ENCODE peak calls at places on chromosomes 3 and 15, in five cellular contexts. P is A549, D is WTC11, Q is NB4, U is SK-N-SH. F is an unnamed sample.

GRCh38 chr15:34582461-34583357 is 742 bp downstream of the GOLGA8B start:
- DNase-seq in P (peak; percentile 55), D (peak; percentile 35), Q (peak; percentile 71), U (peak; percentile 82), F (peak; percentile 42)

GRCh38 chr3:12380408-12380795 is 91.5 kb downstream of the PPARG start:
- DNase-seq in P (no peak), D (no peak), Q (no peak), U (no peak), F (no peak)

GRCh38 chr3:65489253-65489652 is 549.5 kb downstream of the MAGI1 start:
- DNase-seq in P (no peak), D (no peak), Q (no peak), U (no peak), F (no peak)

GRCh38 chr3:111590096-111590491 is 5.1 kb downstream of the ZBED2 start:
- DNase-seq in P (no peak), D (no peak), Q (no peak), U (no peak), F (no peak)

GRCh38 chr3:124272611-124273151 is 280.8 kb upstream of the ROPN1 start:
- DNase-seq in P (no peak), D (no peak), Q (no peak), U (no peak), F (peak; percentile 41)

GRCh38 chr3:15728766-15729165 is 69.0 kb downstream of the ANKRD28 start:
- DNase-seq in P (no peak), D (no peak), Q (no peak), U (no peak), F (no peak)

GRCh38 chr3:120683213-120683612 is 1.2 kb upstream of the HGD start:
- DNase-seq in P (no peak), D (no peak), Q (no peak), U (peak; percentile 15), F (no peak)

GRCh38 chr15:85826756-85827515 is 32.2 kb upstream of the KLHL25 start:
- DNase-seq in P (no peak), D (no peak), Q (no peak), U (no peak), F (no peak)

GRCh38 chr15:68054658-68055223 is 626 bp downstream of the PIAS1 start:
- DNase-seq in P (peak; percentile 71), D (peak; percentile 82), Q (peak; percentile 80), U (peak; percentile 84), F (peak; percentile 50)

GRCh38 chr15:66084704-66085103 is 168.8 kb downstream of the MEGF11 start:
- DNase-seq in P (no peak), D (no peak), Q (no peak), U (no peak), F (no peak)

GRCh38 chr15:76038512-76038911 is 21.3 kb upstream of the TMEM266 start:
- DNase-seq in P (no peak), D (no peak), Q (no peak), U (no peak), F (no peak)

GRCh38 chr15:85579957-85580694 is 199.7 kb downstream of the AKAP13 start:
- DNase-seq in P (peak; percentile 79), D (no peak), Q (peak; percentile 12), U (no peak), F (no peak)

GRCh38 chr15:68218331-68218730 is 11.2 kb downstream of the CLN6 start:
- DNase-seq in P (no peak), D (no peak), Q (no peak), U (no peak), F (no peak)

GRCh38 chr3:143970773-143971366 is 753 bp upstream of the DIPK2A start:
- DNase-seq in P (peak; percentile 56), D (peak; percentile 75), Q (peak; percentile 76), U (peak; percentile 41), F (peak; percentile 74)

GRCh38 chr3:150931710-150932109 is 26.5 kb upstream of the MINDY4B start:
- DNase-seq in P (no peak), D (no peak), Q (no peak), U (no peak), F (no peak)

GRCh38 chr3:134079111-134079531 is 49.4 kb upstream of the SLCO2A1 start:
- DNase-seq in P (no peak), D (no peak), Q (no peak), U (no peak), F (no peak)

GRCh38 chr3:143352031-143352623 is 232.6 kb downstream of the CHST2 start:
- DNase-seq in P (no peak), D (no peak), Q (no peak), U (no peak), F (peak; percentile 88)

GRCh38 chr15:53527996-53528395 is 231.5 kb downstream of the WDR72 start:
- DNase-seq in P (no peak), D (no peak), Q (no peak), U (no peak), F (no peak)

GRCh38 chr3:167742338-167742737 is 6.8 kb downstream of the SERPINI1 start:
- DNase-seq in P (no peak), D (no peak), Q (no peak), U (peak; percentile 5), F (no peak)

GRCh38 chr3:196835081-196835480 is 32.6 kb upstream of the SENP5 start:
- DNase-seq in P (no peak), D (no peak), Q (no peak), U (no peak), F (no peak)

GRCh38 chr15:42139596-42139995 is 16.8 kb downstream of the PLA2G4F start:
- DNase-seq in P (no peak), D (no peak), Q (no peak), U (no peak), F (no peak)

GRCh38 chr15:64749167-64749566 is 26.2 kb downstream of the RBPMS2 start:
- DNase-seq in P (no peak), D (no peak), Q (no peak), U (no peak), F (no peak)

GRCh38 chr15:60362318-60363023 is 35.3 kb downstream of the ANXA2 start:
- DNase-seq in P (peak; percentile 64), D (no peak), Q (peak; percentile 31), U (no peak), F (no peak)

GRCh38 chr3:144028798-144029411 is 57.3 kb downstream of the DIPK2A start:
- DNase-seq in P (no peak), D (no peak), Q (peak; percentile 41), U (no peak), F (no peak)

GRCh38 chr3:159988617-159989251 is at the start of gene IL12A:
- DNase-seq in P (peak; percentile 82), D (peak; percentile 87), Q (peak; percentile 71), U (peak; percentile 92), F (peak; percentile 75)

GRCh38 chr3:72161870-72162617 is 377.1 kb upstream of the PROK2 start:
- DNase-seq in P (peak; percentile 49), D (no peak), Q (no peak), U (no peak), F (peak; percentile 34)

GRCh38 chr3:8554725-8555621 is 53.4 kb downstream of the LMCD1 start:
- DNase-seq in P (no peak), D (peak; percentile 16), Q (no peak), U (peak; percentile 72), F (no peak)

GRCh38 chr3:137041251-137041650 is 83.5 kb downstream of the IL20RB start:
- DNase-seq in P (no peak), D (no peak), Q (no peak), U (no peak), F (no peak)

GRCh38 chr3:137032465-137033120 is 74.8 kb downstream of the IL20RB start:
- DNase-seq in P (peak; percentile 68), D (peak; percentile 98), Q (peak; percentile 75), U (peak; percentile 80), F (peak; percentile 86)

GRCh38 chr3:137039570-137039969 is 81.8 kb downstream of the IL20RB start:
- DNase-seq in P (no peak), D (no peak), Q (peak; percentile 9), U (no peak), F (no peak)

DNA sequence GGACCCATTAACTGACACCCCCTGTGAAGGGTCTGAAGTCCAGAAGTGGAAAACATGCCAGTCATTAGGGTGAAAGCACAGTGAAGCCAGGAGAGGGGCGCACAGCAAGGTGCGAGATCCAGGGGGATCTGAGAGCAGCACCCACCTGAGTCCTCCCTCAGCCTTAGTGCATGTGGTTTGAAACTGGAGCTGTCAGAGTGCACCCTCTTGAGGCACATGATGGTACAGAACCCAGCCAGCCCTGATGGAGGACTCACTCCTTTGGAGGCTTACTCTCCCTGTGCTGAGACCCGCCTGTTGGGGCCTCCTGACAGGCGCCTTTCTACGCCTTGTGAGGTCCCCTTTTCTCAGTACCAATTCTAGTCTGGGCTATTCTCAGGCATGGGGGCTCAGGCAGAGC is 77.8 kb downstream of the IL20RB start:
- DNase-seq in P (peak; percentile 28), D (peak; percentile 66), Q (peak; percentile 39), U (no peak), F (peak; percentile 12)
- TF ChIP-seq MAX in P (no peak), D (peak; percentile 54), Q (peak; percentile 68), U (no peak), F (no peak)

DNA sequence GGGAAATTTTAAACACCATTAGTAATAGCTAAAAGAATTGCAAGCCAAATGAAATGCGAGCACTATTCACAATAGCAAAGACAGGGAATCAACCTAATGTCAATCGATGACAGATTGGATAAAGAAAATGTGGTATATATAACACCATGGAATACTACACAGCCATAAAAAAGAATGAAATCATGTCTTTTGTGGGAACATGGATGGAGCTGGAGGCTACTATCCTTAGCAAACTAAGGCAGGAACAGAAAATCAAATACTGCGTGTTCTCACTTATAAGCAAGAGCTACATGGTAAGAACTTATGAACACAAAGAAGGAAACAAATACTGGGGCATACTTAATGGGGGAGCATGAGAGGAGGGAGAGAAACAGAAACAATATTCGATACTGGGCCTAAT is 85.2 kb downstream of the FMN1 start:
- DNase-seq in P (no peak), D (no peak), Q (no peak), U (no peak), F (no peak)
- TF ChIP-seq MAX in P (no peak), D (no peak), Q (no peak), U (no peak), F (no peak)

GRCh38 chr3:30893678-30894325 is 659 bp downstream of the GADL1 start:
- DNase-seq in P (no peak), D (no peak), Q (no peak), U (peak; percentile 7), F (no peak)

GRCh38 chr3:30895329-30895728 is 868 bp upstream of the GADL1 start:
- DNase-seq in P (no peak), D (no peak), Q (no peak), U (no peak), F (no peak)

GRCh38 chr3:30890907-30891306 is 3.6 kb downstream of the GADL1 start:
- DNase-seq in P (no peak), D (no peak), Q (no peak), U (no peak), F (no peak)

GRCh38 chr3:30894521-30895289 is at the start of gene GADL1:
- DNase-seq in P (peak; percentile 29), D (peak; percentile 68), Q (peak; percentile 66), U (peak; percentile 73), F (peak; percentile 8)
- TF ChIP-seq MAX in P (no peak), D (no peak), Q (no peak), U (no peak), F (no peak)

GRCh38 chr3:81579744-81580143 is 181.7 kb downstream of the GBE1 start:
- DNase-seq in P (no peak), D (no peak), Q (no peak), U (no peak), F (no peak)

GRCh38 chr3:81581966-81582599 is 179.4 kb downstream of the GBE1 start:
- DNase-seq in P (no peak), D (peak; percentile 42), Q (peak; percentile 39), U (peak; percentile 11), F (peak; percentile 50)

GRCh38 chr3:81585057-81585456 is 176.4 kb downstream of the GBE1 start:
- DNase-seq in P (no peak), D (no peak), Q (peak; percentile 39), U (no peak), F (no peak)

GRCh38 chr3:81585937-81586336 is 175.5 kb downstream of the GBE1 start:
- DNase-seq in P (no peak), D (no peak), Q (no peak), U (no peak), F (no peak)

GRCh38 chr3:81580399-81580798 is 181.0 kb downstream of the GBE1 start:
- DNase-seq in P (no peak), D (no peak), Q (no peak), U (no peak), F (no peak)
- TF ChIP-seq MAX in P (no peak), D (no peak), Q (no peak), U (no peak), F (no peak)

F was measured in endothelial cell of umbilical vein.